ENCODE peak calls at places on chromosomes 12 and 14, in five cellular contexts. H is prostate gland, T is transverse colon, E is HL-60, Q is GM12892. A is an unnamed sample.

GRCh38 chr12:24118675-24119074 is 169.2 kb upstream of the SOX5 start:
- DNase-seq in H (no peak), T (no peak), E (no peak), Q (no peak), A (no peak)

GRCh38 chr12:128091931-128092330 is 175.0 kb upstream of the TMEM132C start:
- DNase-seq in H (no peak), T (no peak), E (no peak), Q (no peak), A (no peak)

GRCh38 chr12:42684171-42685071 is 94.9 kb upstream of the PRICKLE1 start:
- DNase-seq in H (no peak), T (no peak), E (no peak), Q (no peak), A (no peak)

GRCh38 chr12:131639270-131639940 is 71.5 kb upstream of the SFSWAP start:
- DNase-seq in H (no peak), T (no peak), E (no peak), Q (no peak), A (no peak)

GRCh38 chr12:112117685-112118084 is 7.7 kb upstream of the TRAFD1 start:
- DNase-seq in H (no peak), T (no peak), E (no peak), Q (no peak), A (no peak)

GRCh38 chr14:48703728-48704467 is 882.3 kb downstream of the RPS29 start:
- DNase-seq in H (no peak), T (no peak), E (no peak), Q (no peak), A (no peak)

GRCh38 chr14:38704220-38704619 is 398.8 kb downstream of the SEC23A start:
- DNase-seq in H (no peak), T (no peak), E (no peak), Q (no peak), A (no peak)

GRCh38 chr12:89817501-89818226 is 109.0 kb upstream of the ATP2B1 start:
- DNase-seq in H (no peak), T (no peak), E (no peak), Q (no peak), A (no peak)

GRCh38 chr14:99576761-99577705 is 27.0 kb downstream of the CCDC85C start:
- DNase-seq in H (no peak), T (no peak), E (no peak), Q (no peak), A (no peak)

GRCh38 chr14:57748279-57748678 is 117.6 kb downstream of the SLC35F4 start:
- DNase-seq in H (no peak), T (no peak), E (no peak), Q (no peak), A (no peak)

GRCh38 chr12:122646568-122647220 is 56.5 kb downstream of the HCAR2 start:
- DNase-seq in H (no peak), T (no peak), E (peak; percentile 86), Q (peak; percentile 37), A (no peak)

GRCh38 chr12:104307655-104308000 is 4.1 kb downstream of the EID3 start:
- DNase-seq in H (no peak), T (no peak), E (no peak), Q (no peak), A (no peak)
- TF ChIP-seq POLR2AphosphoS5 in H (no peak), T (no peak), E (no peak), Q (no peak), A (no peak)

DNA sequence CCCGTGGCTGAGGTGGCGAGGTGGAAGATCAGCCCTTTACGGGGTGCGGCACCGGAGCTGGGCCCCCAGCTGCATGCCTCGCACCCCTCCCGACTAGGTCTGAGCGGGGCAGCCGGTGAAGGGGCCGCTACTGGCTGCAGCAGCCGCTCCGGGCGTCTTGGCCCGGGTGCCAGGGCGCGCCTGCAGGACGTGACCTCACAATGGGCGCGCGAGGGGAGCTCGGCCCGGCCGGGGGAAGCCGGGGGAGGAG is 397 bp downstream of the BAG5 start:
- DNase-seq in H (no peak), T (peak; percentile 35), E (no peak), Q (no peak), A (no peak)
- TF ChIP-seq POLR2AphosphoS5 in H (no peak), T (no peak), E (no peak), Q (peak; percentile 13), A (no peak)

DNA sequence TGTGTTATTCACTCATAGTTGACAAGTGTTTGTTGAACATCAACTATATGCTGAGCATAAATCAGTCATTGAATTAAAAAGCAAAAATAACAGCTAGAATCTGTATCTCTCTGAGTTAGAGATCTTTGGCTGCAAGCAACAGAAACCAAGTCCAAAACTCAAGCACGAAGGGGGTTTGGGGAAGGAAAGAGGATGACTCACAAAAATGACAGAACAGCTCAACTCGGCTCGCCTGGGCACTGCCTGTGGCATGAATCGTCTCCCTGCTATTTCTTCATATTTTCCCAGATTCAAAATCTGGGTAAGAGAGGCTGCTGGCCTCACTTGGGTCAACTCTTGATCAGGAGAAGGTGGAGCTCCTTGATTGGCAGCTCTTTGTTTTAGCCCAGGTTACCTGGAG is 72.7 kb upstream of the NCOR2 start:
- DNase-seq in H (no peak), T (no peak), E (peak; percentile 38), Q (no peak), A (no peak)
- TF ChIP-seq POLR2AphosphoS5 in H (no peak), T (no peak), E (no peak), Q (no peak), A (no peak)

GRCh38 chr12:126726481-126727217 is 1540.3 kb upstream of the TMEM132C start:
- DNase-seq in H (no peak), T (no peak), E (no peak), Q (no peak), A (no peak)

GRCh38 chr12:126727218-126727601 is 1539.8 kb upstream of the TMEM132C start:
- DNase-seq in H (no peak), T (no peak), E (no peak), Q (no peak), A (no peak)

DNA sequence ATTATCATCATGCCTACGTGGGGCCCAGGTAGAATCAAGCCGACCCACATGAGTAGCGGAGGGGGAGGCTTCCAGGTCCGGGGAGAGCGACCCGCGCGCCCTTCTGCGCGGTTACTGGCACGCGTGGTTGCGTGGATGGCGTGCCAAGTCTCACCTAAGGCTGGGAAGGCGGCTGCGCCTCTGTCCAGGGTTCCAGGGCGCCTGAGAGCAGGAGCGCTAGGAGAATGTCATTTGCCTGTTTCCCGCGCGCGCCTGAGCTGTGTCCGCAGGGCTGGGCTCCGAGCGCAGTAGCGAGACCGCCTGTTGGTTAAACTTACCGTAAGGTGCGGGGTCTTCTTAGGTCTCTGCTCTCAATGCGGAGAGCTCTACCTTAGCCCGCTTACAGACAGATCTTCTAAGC is 1539.3 kb upstream of the TMEM132C start:
- DNase-seq in H (no peak), T (no peak), E (no peak), Q (no peak), A (no peak)
- TF ChIP-seq POLR2AphosphoS5 in H (no peak), T (no peak), E (no peak), Q (no peak), A (no peak)

A was measured in stomach.